ENCODE peak calls at places on chromosomes 3 and 15, in five cellular contexts. I is H9, Q is mesenchymal stem cell, O is neuronal stem cell, N is H1. X is an unnamed sample.

GRCh38 chr3:11392689-11393114 is 120.5 kb downstream of the ATG7 start:
- DNase-seq in Q (no peak), O (no peak), I (no peak), N (no peak), X (no peak)

GRCh38 chr15:43143203-43143941 is 10.0 kb downstream of the TMEM62 start:
- DNase-seq in N (no peak), O (no peak), Q (no peak), I (no peak), X (no peak)

GRCh38 chr3:127967296-127967695 is 52.3 kb downstream of the KBTBD12 start:
- DNase-seq in O (no peak), N (no peak), Q (no peak), I (no peak), X (no peak)

GRCh38 chr15:73388256-73388781 is 19.6 kb upstream of the HCN4 start:
- DNase-seq in I (peak; percentile 56), N (no peak), O (no peak), Q (peak; percentile 86), X (peak; percentile 64)

GRCh38 chr3:161770532-161771386 is 274.2 kb downstream of the OTOL1 start:
- DNase-seq in O (no peak), Q (no peak), I (no peak), N (no peak), X (no peak)

GRCh38 chr3:43893721-43894120 is 203.0 kb downstream of the ABHD5 start:
- DNase-seq in N (no peak), Q (peak; percentile 3), O (no peak), I (no peak), X (no peak)

GRCh38 chr3:39136533-39137434 is 16.6 kb downstream of the CSRNP1 start:
- DNase-seq in N (no peak), Q (no peak), I (peak; percentile 24), O (no peak), X (no peak)

GRCh38 chr15:33194237-33194636 is 277 bp downstream of the FMN1 start:
- DNase-seq in Q (no peak), N (no peak), I (no peak), O (peak; percentile 58), X (no peak)

GRCh38 chr3:124927454-124928079 is 7.0 kb downstream of the MUC13 start:
- DNase-seq in I (no peak), N (no peak), Q (no peak), O (no peak), X (no peak)

GRCh38 chr3:13110678-13111116 is 37.5 kb upstream of the IQSEC1 start:
- DNase-seq in N (no peak), I (no peak), O (no peak), Q (peak; percentile 65), X (peak; percentile 10)

GRCh38 chr3:113947372-113948014 is at the start of gene ZDHHC23:
- DNase-seq in I (peak; percentile 68), N (no peak), O (peak; percentile 30), Q (peak; percentile 38), X (peak; percentile 84)

GRCh38 chr15:81516012-81516411 is 142.0 kb upstream of the TMC3 start:
- DNase-seq in I (no peak), O (no peak), N (no peak), Q (no peak), X (no peak)

GRCh38 chr15:96408591-96409183 is 78.2 kb downstream of the NR2F2 start:
- DNase-seq in O (no peak), N (no peak), I (peak; percentile 40), Q (no peak), X (no peak)

GRCh38 chr15:96412045-96412918 is 81.8 kb downstream of the NR2F2 start:
- DNase-seq in N (no peak), I (no peak), O (no peak), Q (no peak), X (no peak)

GRCh38 chr15:96411056-96412031 is 80.8 kb downstream of the NR2F2 start:
- DNase-seq in O (no peak), N (no peak), Q (no peak), I (no peak), X (no peak)

GRCh38 chr15:96409231-96410138 is 79.0 kb downstream of the NR2F2 start:
- DNase-seq in N (no peak), Q (no peak), O (no peak), I (peak; percentile 46), X (peak; percentile 51)

GRCh38 chr15:96410175-96411055 is 79.9 kb downstream of the NR2F2 start:
- DNase-seq in Q (peak; percentile 17), N (no peak), O (no peak), I (peak; percentile 46), X (no peak)
- H2BK12ac ChIP-seq in Q (no peak overlapping the region), N (peak overlapping the region; percentile 4), O (no peak overlapping the region), I (no peak overlapping the region), X (no peak overlapping the region)

GRCh38 chr15:65369148-65369547 is 8.7 kb downstream of the IGDCC3 start:
- DNase-seq in I (no peak), Q (no peak), N (no peak), O (no peak), X (no peak)
- H2BK12ac ChIP-seq in I (no peak overlapping the region), Q (peak overlapping the region; percentile 24), N (peak overlapping the region; percentile 72), O (peak overlapping the region; percentile 52), X (peak overlapping the region; percentile 74)

GRCh38 chr3:61875976-61876671 is 314.8 kb downstream of the PTPRG start:
- DNase-seq in N (no peak), I (no peak), Q (peak; percentile 2), O (no peak), X (no peak)
- H2BK12ac ChIP-seq in N (no peak overlapping the region), I (no peak overlapping the region), Q (no peak overlapping the region), O (no peak overlapping the region), X (no peak overlapping the region)

DNA sequence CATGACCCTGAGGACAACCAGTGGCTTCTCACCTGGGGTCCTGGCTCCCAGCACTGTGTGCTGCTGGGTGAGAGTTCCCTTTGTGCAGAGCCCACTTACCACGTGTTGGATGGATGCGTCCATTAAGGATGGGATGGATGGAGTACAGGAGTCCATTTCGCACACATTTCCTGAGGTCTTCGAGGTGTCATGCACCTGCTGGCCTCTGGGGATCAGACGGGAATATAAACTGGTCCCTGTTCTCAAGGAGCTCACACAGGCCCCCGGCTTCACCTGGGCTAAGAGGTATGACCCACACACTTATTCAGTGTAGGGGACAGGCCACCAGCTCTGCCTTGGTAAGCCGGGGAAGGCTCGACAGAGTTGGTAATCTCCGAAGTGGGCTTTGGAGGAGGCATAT is 39.5 kb downstream of the MAGEF1 start:
- DNase-seq in O (no peak), Q (no peak), N (no peak), I (no peak), X (no peak)
- H2BK12ac ChIP-seq in O (no peak overlapping the region), Q (no peak overlapping the region), N (no peak overlapping the region), I (no peak overlapping the region), X (no peak overlapping the region)

GRCh38 chr15:26971303-26972018 is 480 bp downstream of the GABRG3 start:
- DNase-seq in O (peak; percentile 44), N (no peak), Q (no peak), I (peak; percentile 47), X (no peak)

GRCh38 chr15:26970712-26971210 is at the start of gene GABRG3:
- DNase-seq in Q (no peak), O (peak; percentile 71), I (peak; percentile 77), N (no peak), X (no peak)

GRCh38 chr15:26972636-26973035 is 1.7 kb downstream of the GABRG3 start:
- DNase-seq in I (no peak), O (no peak), Q (no peak), N (no peak), X (no peak)

DNA sequence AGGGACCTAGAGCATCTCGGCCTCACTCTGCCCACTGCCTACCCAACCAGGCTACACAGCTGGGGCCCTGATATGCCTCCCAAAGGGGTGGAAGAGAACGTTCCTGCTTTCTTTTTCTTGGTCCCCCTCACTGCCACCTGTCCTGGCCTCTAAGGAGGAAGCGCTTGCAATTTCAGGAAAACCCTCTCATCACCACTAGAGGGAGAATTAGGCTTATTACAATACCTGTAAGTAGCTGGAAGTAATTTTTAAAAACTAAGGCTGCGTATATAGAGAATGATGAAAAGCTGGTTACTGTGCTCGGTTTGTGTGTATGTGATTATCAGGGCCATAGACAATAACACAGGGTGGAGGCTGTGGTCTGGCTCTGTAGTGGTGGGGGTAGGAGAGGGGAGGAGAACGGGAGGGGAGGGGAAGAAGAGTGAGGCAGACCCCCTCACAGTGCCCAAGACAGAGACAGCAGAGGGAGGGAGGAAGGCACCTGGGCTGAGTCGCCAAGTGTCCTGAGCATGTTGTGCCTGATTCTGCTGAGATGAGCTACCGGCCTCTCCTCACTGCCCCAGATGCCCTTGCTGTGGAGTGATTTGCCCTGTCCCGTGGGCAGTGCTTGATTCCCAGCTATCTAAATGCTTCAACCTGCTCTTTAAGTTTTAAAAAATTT is 3.3 kb downstream of the GABRG3 start:
- DNase-seq in N (no peak), O (peak; percentile 37), Q (no peak), I (peak; percentile 64), X (no peak)
- H2BK12ac ChIP-seq in N (no peak overlapping the region), O (peak overlapping the region; percentile 73), Q (no peak overlapping the region), I (no peak overlapping the region), X (no peak overlapping the region)

GRCh38 chr3:123476967-123477750 is 28.3 kb upstream of the ADCY5 start:
- DNase-seq in I (no peak), O (no peak), Q (no peak), N (no peak), X (no peak)
- H2BK12ac ChIP-seq in I (no peak overlapping the region), O (no peak overlapping the region), Q (no peak overlapping the region), N (no peak overlapping the region), X (no peak overlapping the region)

X was measured in trophoblast cell.